ENCODE peak calls at places on chromosomes 13 and 19, in nine cellular contexts. A is stomach, O is transverse colon, L is A549, P is gastrocnemius medialis, Y is ovary, U is Peyer's patch, Z is tibial nerve, Q is upper lobe of left lung. H is an unnamed sample.
A peak's percentile ranks its signal among the peaks of the same experiment; 100 is the strongest.

GRCh38 chr13:29763426-29764180 is 86.8 kb downstream of the UBL3 start:
- DNase-seq in A (no peak), O (peak; percentile 41), L (no peak), P (no peak), Y (no peak), U (no peak), Z (no peak), Q (no peak), H (no peak)

GRCh38 chr13:42551611-42552010 is 22.3 kb upstream of the TNFSF11 start:
- DNase-seq in A (no peak), O (no peak), L (no peak), P (no peak), Y (no peak), U (no peak), Z (no peak), Q (no peak), H (no peak)

GRCh38 chr13:52650731-52651130 is 1.9 kb upstream of the SUGT1 start:
- DNase-seq in A (no peak), O (no peak), L (no peak), P (no peak), Y (no peak), U (no peak), Z (no peak), Q (no peak), H (no peak)

GRCh38 chr13:92312823-92313222 is 913.8 kb upstream of the GPC6 start:
- DNase-seq in A (no peak), O (no peak), L (no peak), P (no peak), Y (no peak), U (no peak), Z (no peak), Q (no peak), H (no peak)

GRCh38 chr19:18424890-18425514 is 5.8 kb downstream of the SSBP4 start:
- DNase-seq in A (no peak), O (no peak), L (no peak), P (no peak), Y (no peak), U (no peak), Z (no peak), Q (peak; percentile 71), H (no peak)

GRCh38 chr19:44847144-44848035 is 1.3 kb downstream of the NECTIN2 start:
- DNase-seq in A (peak; percentile 92), O (peak; percentile 84), L (peak; percentile 65), P (peak; percentile 46), Y (peak; percentile 81), U (peak; percentile 89), Z (peak; percentile 65), Q (peak; percentile 93), H (no peak)

GRCh38 chr13:51266642-51267041 is 44.4 kb downstream of the FAM124A start:
- DNase-seq in A (no peak), O (no peak), L (no peak), P (no peak), Y (no peak), U (no peak), Z (no peak), Q (no peak), H (no peak)

GRCh38 chr19:7744199-7744786 is 3.0 kb downstream of the CD209 start:
- DNase-seq in A (no peak), O (no peak), L (no peak), P (no peak), Y (no peak), U (no peak), Z (no peak), Q (no peak), H (no peak)

GRCh38 chr19:18995804-18996241 is 37.5 kb downstream of the SUGP2 start:
- DNase-seq in A (peak; percentile 35), O (peak; percentile 17), L (peak; percentile 65), P (no peak), Y (peak; percentile 59), U (no peak), Z (no peak), Q (no peak), H (peak; percentile 86)

GRCh38 chr13:52002361-52002760 is 8.9 kb downstream of the ATP7B start:
- DNase-seq in A (no peak), O (no peak), L (no peak), P (no peak), Y (no peak), U (no peak), Z (no peak), Q (no peak), H (no peak)

DNA sequence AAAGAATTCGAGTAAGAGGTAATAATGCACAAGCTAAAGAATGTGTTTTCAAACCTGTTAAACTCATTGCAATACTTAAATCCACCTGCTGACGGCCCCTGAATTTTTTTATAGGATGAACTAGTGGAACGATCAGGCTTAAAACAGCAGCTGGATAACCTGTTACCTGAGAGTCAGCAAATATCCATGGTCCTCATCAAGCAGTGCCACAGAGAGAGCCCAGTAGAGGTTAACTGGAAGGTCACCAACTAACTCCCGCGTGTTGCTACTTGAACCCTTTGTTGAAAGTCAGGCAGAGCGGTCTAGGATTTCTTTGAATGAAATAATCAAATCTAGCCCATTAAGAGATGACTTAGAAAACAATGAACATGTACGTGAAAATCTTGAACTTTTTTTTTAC is 47.6 kb upstream of the SPRY2 start:
- DNase-seq in A (no peak), O (no peak), L (no peak), P (no peak), Y (no peak), U (no peak), Z (no peak), Q (no peak), H (no peak)
- TF ChIP-seq POLR2A in A (no peak), O (no peak), L (no peak), P (no peak), Y (no peak), U (no peak), Z (no peak), Q (no peak), H (no peak)

GRCh38 chr19:39406656-39407393 is at the start of gene ZFP36:
- DNase-seq in A (peak; percentile 95), O (peak; percentile 96), L (peak; percentile 95), P (peak; percentile 93), Y (peak; percentile 88), U (peak; percentile 96), Z (peak; percentile 90), Q (peak; percentile 98), H (peak; percentile 86)

GRCh38 chr19:39405930-39406655 is 554 bp upstream of the ZFP36 start:
- DNase-seq in A (no peak), O (peak; percentile 89), L (no peak), P (no peak), Y (no peak), U (no peak), Z (no peak), Q (no peak), H (no peak)

GRCh38 chr19:39407644-39408391 is 1.2 kb downstream of the ZFP36 start:
- DNase-seq in A (peak; percentile 76), O (peak; percentile 82), L (no peak), P (peak; percentile 67), Y (peak; percentile 43), U (peak; percentile 83), Z (no peak), Q (peak; percentile 91), H (no peak)

GRCh38 chr19:39408392-39409206 is 2.0 kb downstream of the ZFP36 start:
- DNase-seq in A (no peak), O (peak; percentile 61), L (no peak), P (peak; percentile 80), Y (peak; percentile 41), U (no peak), Z (no peak), Q (peak; percentile 87), H (no peak)

DNA sequence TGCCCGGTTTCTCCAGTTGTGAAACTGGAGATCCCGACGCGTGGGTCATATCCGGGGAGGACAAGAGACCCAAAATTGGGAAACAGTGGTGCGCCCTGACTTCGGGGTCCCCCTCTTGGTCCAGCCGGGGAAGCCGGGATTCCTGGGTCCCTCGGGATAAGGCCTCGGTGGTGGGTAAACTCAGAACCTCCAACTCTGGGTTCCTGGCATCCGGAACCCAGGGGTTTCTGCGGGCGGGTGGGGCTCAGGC is 672 bp downstream of the ZFP36 start:
- DNase-seq in A (no peak), O (no peak), L (no peak), P (no peak), Y (no peak), U (no peak), Z (no peak), Q (no peak), H (no peak)
- TF ChIP-seq POLR2A in A (no peak), O (no peak), L (no peak), P (no peak), Y (no peak), U (no peak), Z (no peak), Q (no peak), H (no peak)

DNA sequence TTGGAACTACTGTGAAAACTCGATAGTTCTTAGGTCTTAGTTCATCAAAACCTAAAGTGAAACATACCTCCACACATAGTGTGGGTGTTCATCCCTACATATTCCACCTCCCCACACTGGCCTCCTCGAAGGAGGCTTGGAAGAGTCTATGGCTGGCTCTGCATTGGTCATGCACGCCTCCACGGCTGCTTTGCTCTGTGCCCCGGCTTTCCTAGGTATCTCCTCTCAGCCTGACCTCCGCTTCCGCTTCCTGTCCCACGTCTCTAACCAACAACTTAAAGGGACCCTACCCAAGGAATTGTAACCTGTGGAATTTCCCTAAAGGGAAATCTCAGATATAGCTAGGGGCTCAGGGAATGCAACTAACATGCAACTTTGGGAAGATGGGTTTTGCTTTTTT is 79.7 kb upstream of the MBNL2 start:
- DNase-seq in A (no peak), O (peak; percentile 70), L (peak; percentile 53), P (peak; percentile 22), Y (peak; percentile 34), U (peak; percentile 77), Z (no peak), Q (no peak), H (peak; percentile 64)
- TF ChIP-seq POLR2A in A (no peak), O (peak; percentile 84), L (peak; percentile 60), P (no peak), Y (no peak), U (peak; percentile 67), Z (no peak), Q (no peak), H (peak; percentile 54)

GRCh38 chr19:34974631-34975030 is 10.6 kb upstream of the ZNF792 start:
- DNase-seq in A (no peak), O (no peak), L (no peak), P (no peak), Y (no peak), U (no peak), Z (no peak), Q (no peak), H (no peak)

GRCh38 chr19:34972163-34972705 is 8.2 kb upstream of the ZNF792 start:
- DNase-seq in A (no peak), O (no peak), L (no peak), P (no peak), Y (no peak), U (no peak), Z (no peak), Q (no peak), H (no peak)

GRCh38 chr19:34979819-34980640 is 16.0 kb upstream of the ZNF792 start:
- DNase-seq in A (no peak), O (no peak), L (no peak), P (no peak), Y (no peak), U (no peak), Z (no peak), Q (no peak), H (no peak)

GRCh38 chr19:34976611-34977010 is 12.6 kb upstream of the ZNF792 start:
- DNase-seq in A (no peak), O (no peak), L (no peak), P (no peak), Y (no peak), U (no peak), Z (no peak), Q (no peak), H (no peak)

DNA sequence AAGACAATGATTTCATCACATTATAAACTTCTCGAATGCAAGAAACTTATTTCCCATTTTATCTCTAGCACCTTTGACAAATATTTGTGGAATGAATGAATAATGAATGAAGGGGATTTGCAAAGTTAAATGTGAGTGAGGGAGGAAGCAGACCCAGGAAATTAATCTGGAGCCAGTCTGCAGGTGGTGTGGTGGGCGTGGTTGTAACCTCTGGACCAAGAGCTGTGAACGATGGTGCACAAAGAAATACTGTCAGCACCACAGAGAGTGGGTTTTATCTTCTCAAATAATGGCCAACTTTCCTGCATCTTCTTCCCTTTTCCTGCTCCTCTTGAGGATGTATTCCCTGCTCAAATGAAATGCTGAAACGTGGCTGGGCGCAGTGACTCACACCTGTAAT is 11.0 kb upstream of the ZNF792 start:
- DNase-seq in A (no peak), O (peak; percentile 31), L (no peak), P (no peak), Y (no peak), U (no peak), Z (no peak), Q (no peak), H (no peak)
- TF ChIP-seq POLR2A in A (no peak), O (no peak), L (no peak), P (no peak), Y (no peak), U (no peak), Z (no peak), Q (no peak), H (no peak)